ENCODE peak calls at places on chromosome 3, in nine cellular contexts. K is uterus, I is GM12865, A is heart right ventricle, F is tibial artery, Q is mucosa of descending colon, Z is coronary artery, P is AG09309, D is sigmoid colon. L is an unnamed sample.

GRCh38 chr3:16338124-16338523 is 73.1 kb downstream of the OXNAD1 start:
- DNase-seq in K (no peak), I (peak; percentile 71), A (no peak), F (no peak), Q (peak; percentile 66), Z (no peak), P (no peak), D (no peak), L (no peak)

GRCh38 chr3:61565569-61565968 is 4.2 kb downstream of the PTPRG start:
- DNase-seq in K (no peak), I (no peak), A (no peak), F (no peak), Q (no peak), Z (no peak), P (no peak), D (no peak), L (no peak)

GRCh38 chr3:9316881-9317341 is 45.9 kb upstream of the THUMPD3 start:
- DNase-seq in K (peak; percentile 58), I (no peak), A (peak; percentile 17), F (no peak), Q (no peak), Z (no peak), P (no peak), D (peak; percentile 68), L (no peak)

GRCh38 chr3:106372293-106372648 is 503.5 kb upstream of the CBLB start:
- DNase-seq in K (no peak), I (no peak), A (no peak), F (no peak), Q (no peak), Z (no peak), P (no peak), D (no peak), L (no peak)

GRCh38 chr3:103787164-103787871 is 1352.5 kb downstream of the ZPLD1 start:
- DNase-seq in K (no peak), I (no peak), A (no peak), F (no peak), Q (no peak), Z (no peak), P (no peak), D (no peak), L (no peak)

GRCh38 chr3:42116466-42116865 is 25.3 kb downstream of the TRAK1 start:
- DNase-seq in K (no peak), I (no peak), A (no peak), F (peak; percentile 7), Q (no peak), Z (no peak), P (no peak), D (no peak), L (no peak)

GRCh38 chr3:105691633-105692032 is 177.2 kb downstream of the CBLB start:
- DNase-seq in K (no peak), I (no peak), A (no peak), F (no peak), Q (no peak), Z (no peak), P (no peak), D (no peak), L (no peak)

GRCh38 chr3:44120721-44121582 is 120.7 kb upstream of the TOPAZ1 start:
- DNase-seq in K (no peak), I (no peak), A (peak; percentile 13), F (no peak), Q (no peak), Z (no peak), P (no peak), D (no peak), L (peak; percentile 60)

GRCh38 chr3:3573341-3573740 is 225.9 kb upstream of the LRRN1 start:
- DNase-seq in K (no peak), I (no peak), A (no peak), F (no peak), Q (no peak), Z (no peak), P (no peak), D (no peak), L (no peak)

GRCh38 chr3:52299815-52300611 is 12.4 kb downstream of the GLYCTK start:
- DNase-seq in K (no peak), I (no peak), A (peak; percentile 72), F (no peak), Q (no peak), Z (no peak), P (no peak), D (no peak), L (no peak)

GRCh38 chr3:172315401-172316091 is 132.7 kb downstream of the GHSR start:
- DNase-seq in K (peak; percentile 90), I (no peak), A (peak; percentile 60), F (no peak), Q (no peak), Z (no peak), P (no peak), D (peak; percentile 75), L (no peak)

GRCh38 chr3:109396811-109397210 is 59.5 kb upstream of the DPPA4 start:
- DNase-seq in K (no peak), I (no peak), A (no peak), F (no peak), Q (no peak), Z (no peak), P (no peak), D (no peak), L (peak; percentile 36)

GRCh38 chr3:188431553-188431952 is 277.6 kb downstream of the LPP start:
- DNase-seq in K (no peak), I (no peak), A (no peak), F (no peak), Q (no peak), Z (no peak), P (peak; percentile 43), D (no peak), L (peak; percentile 30)

GRCh38 chr3:196128172-196128843 is 46.4 kb upstream of the TFRC start:
- DNase-seq in K (no peak), I (no peak), A (no peak), F (no peak), Q (peak; percentile 18), Z (no peak), P (no peak), D (no peak), L (no peak)

GRCh38 chr3:120448707-120449650 is 1.8 kb downstream of the FSTL1 start:
- DNase-seq in K (peak; percentile 32), I (no peak), A (peak; percentile 38), F (no peak), Q (no peak), Z (peak; percentile 75), P (peak; percentile 76), D (no peak), L (no peak)

GRCh38 chr3:117526485-117527079 is 817.0 kb downstream of the TUSC7 start:
- DNase-seq in K (no peak), I (peak; percentile 50), A (no peak), F (no peak), Q (no peak), Z (no peak), P (no peak), D (no peak), L (no peak)

GRCh38 chr3:78026429-78026828 is 986.5 kb downstream of the ROBO2 start:
- DNase-seq in K (no peak), I (no peak), A (no peak), F (no peak), Q (no peak), Z (no peak), P (no peak), D (no peak), L (no peak)

DNA sequence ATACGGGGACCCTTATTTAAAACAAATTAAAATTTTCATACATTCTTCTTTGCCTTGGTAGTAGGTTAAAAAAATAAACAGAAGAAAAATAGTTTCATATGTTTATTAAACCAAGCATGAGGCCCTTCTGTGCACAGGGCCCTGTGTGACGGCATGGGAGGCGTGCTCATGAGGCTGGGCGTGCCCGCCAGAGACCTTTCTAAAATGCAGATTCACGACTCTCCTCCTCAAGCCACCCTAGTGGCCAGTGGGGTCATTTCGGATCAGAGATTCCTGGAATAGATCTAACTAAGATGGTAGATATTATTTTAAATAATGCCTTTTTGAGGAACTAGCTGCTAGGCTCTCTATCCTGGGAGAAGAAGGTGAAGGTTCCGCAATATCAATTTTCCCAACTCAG is 35.3 kb downstream of the MASP1 start:
- DNase-seq in K (no peak), I (no peak), A (no peak), F (no peak), Q (no peak), Z (no peak), P (no peak), D (no peak), L (no peak)
- TF ChIP-seq CTCF in K (no peak), I (no peak), A (no peak), F (no peak), Q (no peak), Z (no peak), P (no peak), D (no peak), L (peak; percentile 18)

DNA sequence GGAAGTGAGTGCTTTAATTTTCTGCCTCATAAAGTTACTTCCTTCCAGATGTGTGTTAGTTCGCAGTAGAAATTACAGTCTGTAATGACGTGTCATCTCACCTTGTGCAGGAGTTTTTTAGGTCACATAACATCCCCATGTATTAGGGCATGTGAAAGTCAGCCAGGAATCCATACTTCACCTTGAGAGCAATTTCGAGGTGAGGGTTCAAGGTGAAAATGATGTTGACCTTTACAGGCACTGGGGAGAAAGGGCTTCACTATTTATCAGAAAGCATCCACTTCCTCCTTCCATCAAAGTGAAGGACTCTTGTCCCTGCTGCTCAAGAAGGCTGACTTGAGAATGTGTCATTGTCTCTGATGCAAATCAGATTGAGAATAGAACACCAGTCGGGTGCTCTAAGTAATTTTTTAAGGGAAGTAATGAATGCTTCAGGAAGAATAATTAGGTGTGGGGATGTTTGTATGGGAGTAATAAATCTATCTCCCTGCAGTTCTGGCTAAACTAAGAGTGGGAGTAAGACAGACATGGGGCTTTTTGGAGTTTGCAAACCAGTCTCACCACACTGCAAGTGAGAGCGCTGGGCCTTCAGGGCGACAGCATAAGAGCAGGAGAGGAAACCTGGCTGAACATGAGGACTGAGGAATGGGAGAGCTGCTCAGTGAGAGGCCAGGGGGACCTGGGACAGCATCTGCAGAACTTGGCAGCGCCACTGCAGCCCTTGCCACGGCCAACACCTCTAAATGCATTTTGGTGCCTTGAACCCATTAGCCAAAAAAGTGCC is 85.9 kb upstream of the IL12A start:
- DNase-seq in K (no peak), I (peak; percentile 57), A (no peak), F (no peak), Q (no peak), Z (no peak), P (no peak), D (no peak), L (no peak)
- H3K4me3 ChIP-seq in K (no peak overlapping the region), I (no peak overlapping the region), A (no peak overlapping the region), F (no peak overlapping the region), Q (no peak overlapping the region), Z (no peak overlapping the region), P (no peak overlapping the region), D (no peak overlapping the region), L (no peak overlapping the region)

GRCh38 chr3:177494216-177494615 is 296.9 kb upstream of the TBL1XR1 start:
- DNase-seq in K (no peak), I (no peak), A (no peak), F (no peak), Q (no peak), Z (no peak), P (no peak), D (no peak), L (no peak)
- TF ChIP-seq CTCF in K (no peak), I (no peak), A (no peak), F (no peak), Q (no peak), Z (no peak), P (no peak), D (no peak), L (no peak)

DNA sequence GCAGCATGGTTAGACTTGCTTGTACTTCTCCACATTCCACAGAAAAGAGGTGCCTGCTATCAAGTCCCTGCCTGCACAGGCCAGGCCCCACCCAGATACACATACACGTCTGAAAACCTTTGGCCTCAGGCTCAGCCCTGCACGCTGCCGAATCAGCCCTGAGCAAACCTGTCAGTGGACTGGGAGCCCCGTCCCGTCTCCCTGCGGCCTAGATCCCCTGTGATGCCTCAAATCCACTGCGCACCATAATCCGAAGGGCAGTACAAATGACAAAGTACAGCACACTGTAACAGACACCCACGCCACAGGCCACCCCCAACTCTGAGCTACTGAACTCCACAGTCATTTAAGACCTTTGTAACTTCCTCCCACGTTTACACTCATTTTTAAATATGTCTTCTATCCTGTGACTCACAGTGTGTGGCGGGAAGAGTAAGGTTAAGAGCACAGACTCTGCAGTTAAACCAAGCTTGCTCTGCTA is 67.1 kb downstream of the MB21D2 start:
- DNase-seq in K (no peak), I (peak; percentile 88), A (no peak), F (no peak), Q (peak; percentile 71), Z (no peak), P (no peak), D (no peak), L (no peak)
- H3K4me3 ChIP-seq in K (no peak overlapping the region), I (peak overlapping the region; percentile 62), A (no peak overlapping the region), F (no peak overlapping the region), Q (no peak overlapping the region), Z (no peak overlapping the region), P (no peak overlapping the region), D (no peak overlapping the region), L (no peak overlapping the region)

L was measured in epithelial cell of proximal tubule.